ENCODE peak calls at places on chromosomes 3 and 15, in seven cellular contexts. G is H7, Y is foreskin fibroblast, H is fibroblast of pulmonary artery, D is colonic mucosa, T is transverse colon, B is sigmoid colon. L is an unnamed sample.

GRCh38 chr3:49416867-49417266 is 4.6 kb downstream of the TCTA start:
- DNase-seq in G (no peak), Y (no peak), H (no peak), D (no peak), T (no peak), B (no peak), L (no peak)

GRCh38 chr3:79558943-79559342 is 208.9 kb downstream of the ROBO1 start:
- DNase-seq in G (no peak), Y (no peak), H (no peak), D (no peak), T (no peak), B (no peak), L (peak)

GRCh38 chr3:58013973-58014649 is 5.9 kb downstream of the FLNB start:
- DNase-seq in G (no peak), Y (peak), H (peak), D (no peak), T (peak), B (peak), L (peak)

GRCh38 chr15:31554261-31554660 is 227.6 kb downstream of the KLF13 start:
- DNase-seq in G (no peak), Y (peak), H (peak), D (no peak), T (no peak), B (no peak), L (no peak)

GRCh38 chr3:149366031-149366430 is 11.4 kb downstream of the TM4SF1 start:
- DNase-seq in G (no peak), Y (no peak), H (no peak), D (no peak), T (no peak), B (no peak), L (no peak)

GRCh38 chr3:17314171-17314570 is 428.3 kb downstream of the TBC1D5 start:
- DNase-seq in G (no peak), Y (no peak), H (no peak), D (no peak), T (no peak), B (no peak), L (no peak)

GRCh38 chr15:67127925-67128324 is 62.5 kb downstream of the SMAD3 start:
- DNase-seq in G (no peak), Y (peak), H (peak), D (no peak), T (no peak), B (no peak), L (no peak)

GRCh38 chr3:134378818-134379217 is 4.6 kb upstream of the AMOTL2 start:
- DNase-seq in G (no peak), Y (no peak), H (no peak), D (no peak), T (no peak), B (peak), L (no peak)

GRCh38 chr3:13879102-13879945 is 547 bp downstream of the WNT7A start:
- DNase-seq in G (peak), Y (peak), H (no peak), D (no peak), T (no peak), B (no peak), L (no peak)

GRCh38 chr3:159075302-159075701 is 273.4 kb downstream of the MFSD1 start:
- DNase-seq in G (no peak), Y (no peak), H (no peak), D (no peak), T (no peak), B (no peak), L (no peak)

GRCh38 chr3:111721702-111722205 is 126.6 kb upstream of the ZBED2 start:
- DNase-seq in G (no peak), Y (no peak), H (no peak), D (no peak), T (no peak), B (no peak), L (no peak)

GRCh38 chr3:111725706-111726105 is 130.6 kb upstream of the ZBED2 start:
- DNase-seq in G (no peak), Y (peak), H (peak), D (no peak), T (no peak), B (no peak), L (no peak)

GRCh38 chr3:111720681-111721380 is 125.7 kb upstream of the ZBED2 start:
- DNase-seq in G (no peak), Y (no peak), H (no peak), D (no peak), T (no peak), B (no peak), L (no peak)

GRCh38 chr3:111724694-111725093 is 129.5 kb upstream of the ZBED2 start:
- DNase-seq in G (no peak), Y (no peak), H (no peak), D (no peak), T (no peak), B (no peak), L (no peak)

GRCh38 chr3:111723293-111723963 is 128.3 kb upstream of the ZBED2 start:
- DNase-seq in G (no peak), Y (peak), H (peak), D (no peak), T (no peak), B (no peak), L (no peak)
- H3K4me3 ChIP-seq in G (no peak), Y (no peak), H (no peak), D (no peak), T (no peak), B (no peak), L (no peak)

GRCh38 chr15:73051402-73051810 is 857 bp upstream of the NEO1 start:
- DNase-seq in G (peak), Y (no peak), H (no peak), D (peak), T (peak), B (peak), L (peak)

GRCh38 chr15:73049564-73050215 is 2.6 kb upstream of the NEO1 start:
- DNase-seq in G (no peak), Y (no peak), H (no peak), D (no peak), T (no peak), B (no peak), L (no peak)

GRCh38 chr15:73047882-73048281 is 4.4 kb upstream of the NEO1 start:
- DNase-seq in G (no peak), Y (no peak), H (no peak), D (no peak), T (no peak), B (no peak), L (no peak)

GRCh38 chr15:73050561-73051297 is 1.5 kb upstream of the NEO1 start:
- DNase-seq in G (no peak), Y (peak), H (no peak), D (no peak), T (no peak), B (no peak), L (no peak)

DNA sequence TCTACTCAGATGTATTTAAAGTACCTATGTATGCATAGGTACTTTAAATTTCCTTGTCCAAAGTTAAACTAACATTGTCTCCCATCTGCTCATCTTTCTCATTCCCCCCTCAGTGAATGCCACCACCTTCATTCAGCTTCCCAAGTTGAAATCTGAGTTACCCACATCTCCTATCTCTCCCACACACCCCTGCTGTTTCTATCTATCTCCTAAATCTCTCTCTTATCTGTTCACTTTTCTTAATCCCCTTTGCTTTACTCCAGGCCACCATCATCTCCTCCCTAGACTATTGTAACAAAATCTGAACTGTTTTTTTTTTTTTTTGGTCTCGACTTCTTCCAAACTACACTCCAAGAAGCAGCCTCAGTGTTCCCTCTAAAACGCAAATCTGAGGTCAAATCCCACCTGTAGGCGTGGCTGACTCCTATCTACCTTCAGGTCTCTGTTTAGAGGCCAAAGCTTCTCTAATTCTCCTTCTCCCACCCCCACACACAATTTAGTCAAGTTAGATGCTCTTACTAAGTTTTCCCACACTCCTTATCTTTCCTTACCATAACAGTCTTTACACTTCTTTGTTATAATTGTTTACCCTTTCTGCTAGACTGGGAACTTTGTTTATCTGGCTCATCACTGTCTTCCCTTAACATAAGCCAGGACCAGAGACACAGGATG is 3.5 kb upstream of the NEO1 start:
- DNase-seq in G (no peak), Y (no peak), H (no peak), D (no peak), T (no peak), B (no peak), L (no peak)
- H3K4me3 ChIP-seq in G (no peak), Y (no peak), H (no peak), D (no peak), T (no peak), B (no peak), L (no peak)

GRCh38 chr15:71114887-71115566 is at the start of gene THSD4:
- DNase-seq in G (peak), Y (peak), H (peak), D (peak), T (peak), B (peak), L (peak)
- H3K4me3 ChIP-seq in G (peak), Y (peak), H (peak), D (peak), T (peak), B (peak), L (peak)

GRCh38 chr3:52247455-52248164 is 2.1 kb downstream of the PPM1M start:
- DNase-seq in G (peak), Y (no peak), H (no peak), D (no peak), T (no peak), B (no peak), L (no peak)

GRCh38 chr3:52245322-52246263 is at the start of gene PPM1M:
- DNase-seq in G (peak), Y (peak), H (peak), D (peak), T (peak), B (peak), L (peak)

GRCh38 chr3:52246728-52247454 is 1.3 kb downstream of the PPM1M start:
- DNase-seq in G (peak), Y (no peak), H (no peak), D (no peak), T (no peak), B (no peak), L (no peak)

GRCh38 chr3:52248165-52248541 is 2.6 kb downstream of the PPM1M start:
- DNase-seq in G (peak), Y (no peak), H (no peak), D (no peak), T (no peak), B (no peak), L (no peak)

DNA sequence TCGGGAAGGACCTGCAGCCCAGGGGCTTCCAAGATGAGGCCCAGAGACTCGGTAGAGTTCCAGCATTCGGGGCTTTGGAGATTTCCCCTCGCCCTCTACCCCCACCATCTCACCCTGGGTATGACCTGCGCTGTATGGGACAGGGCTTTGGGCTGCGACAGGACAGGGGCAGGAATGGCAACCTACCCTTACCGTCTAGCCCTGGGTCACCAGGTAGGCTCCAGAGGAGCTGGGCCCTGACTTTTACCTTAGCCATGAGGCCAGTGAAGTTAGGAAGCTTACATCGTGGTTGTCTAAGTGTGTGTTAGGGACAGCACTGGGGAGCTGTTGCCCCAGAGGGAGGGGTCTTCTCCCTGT is 683 bp downstream of the PPM1M start:
- DNase-seq in G (no peak), Y (no peak), H (no peak), D (no peak), T (no peak), B (no peak), L (no peak)
- H3K4me3 ChIP-seq in G (peak), Y (peak), H (peak), D (peak), T (peak), B (peak), L (peak)

GRCh38 chr15:28942521-28943035 is 56.8 kb downstream of the APBA2 start:
- DNase-seq in G (peak), Y (no peak), H (no peak), D (no peak), T (no peak), B (peak), L (no peak)

GRCh38 chr15:28944286-28944685 is 58.5 kb downstream of the APBA2 start:
- DNase-seq in G (peak), Y (no peak), H (no peak), D (no peak), T (no peak), B (peak), L (no peak)

GRCh38 chr15:28943146-28943545 is 57.4 kb downstream of the APBA2 start:
- DNase-seq in G (no peak), Y (no peak), H (no peak), D (no peak), T (no peak), B (peak), L (no peak)

GRCh38 chr15:28943611-28944230 is 57.9 kb downstream of the APBA2 start:
- DNase-seq in G (peak), Y (no peak), H (no peak), D (no peak), T (no peak), B (peak), L (no peak)

GRCh38 chr15:28942046-28942445 is 56.3 kb downstream of the APBA2 start:
- DNase-seq in G (peak), Y (no peak), H (no peak), D (no peak), T (peak), B (peak), L (no peak)
- H3K4me3 ChIP-seq in G (no peak), Y (no peak), H (no peak), D (no peak), T (no peak), B (no peak), L (no peak)

GRCh38 chr3:41202834-41203345 is 3.6 kb downstream of the CTNNB1 start:
- DNase-seq in G (peak), Y (peak), H (peak), D (no peak), T (no peak), B (no peak), L (peak)

GRCh38 chr3:41200669-41201021 is 1.3 kb downstream of the CTNNB1 start:
- DNase-seq in G (peak), Y (peak), H (peak), D (peak), T (peak), B (no peak), L (peak)

GRCh38 chr3:41204369-41204768 is 5.1 kb downstream of the CTNNB1 start:
- DNase-seq in G (no peak), Y (no peak), H (no peak), D (no peak), T (no peak), B (no peak), L (no peak)

GRCh38 chr3:41199866-41200668 is 762 bp downstream of the CTNNB1 start:
- DNase-seq in G (peak), Y (peak), H (peak), D (peak), T (peak), B (peak), L (no peak)

GRCh38 chr3:41202075-41202833 is 2.9 kb downstream of the CTNNB1 start:
- DNase-seq in G (no peak), Y (no peak), H (no peak), D (no peak), T (no peak), B (no peak), L (no peak)
- H3K4me3 ChIP-seq in G (no peak), Y (peak), H (peak), D (no peak), T (peak), B (peak), L (no peak)

DNA sequence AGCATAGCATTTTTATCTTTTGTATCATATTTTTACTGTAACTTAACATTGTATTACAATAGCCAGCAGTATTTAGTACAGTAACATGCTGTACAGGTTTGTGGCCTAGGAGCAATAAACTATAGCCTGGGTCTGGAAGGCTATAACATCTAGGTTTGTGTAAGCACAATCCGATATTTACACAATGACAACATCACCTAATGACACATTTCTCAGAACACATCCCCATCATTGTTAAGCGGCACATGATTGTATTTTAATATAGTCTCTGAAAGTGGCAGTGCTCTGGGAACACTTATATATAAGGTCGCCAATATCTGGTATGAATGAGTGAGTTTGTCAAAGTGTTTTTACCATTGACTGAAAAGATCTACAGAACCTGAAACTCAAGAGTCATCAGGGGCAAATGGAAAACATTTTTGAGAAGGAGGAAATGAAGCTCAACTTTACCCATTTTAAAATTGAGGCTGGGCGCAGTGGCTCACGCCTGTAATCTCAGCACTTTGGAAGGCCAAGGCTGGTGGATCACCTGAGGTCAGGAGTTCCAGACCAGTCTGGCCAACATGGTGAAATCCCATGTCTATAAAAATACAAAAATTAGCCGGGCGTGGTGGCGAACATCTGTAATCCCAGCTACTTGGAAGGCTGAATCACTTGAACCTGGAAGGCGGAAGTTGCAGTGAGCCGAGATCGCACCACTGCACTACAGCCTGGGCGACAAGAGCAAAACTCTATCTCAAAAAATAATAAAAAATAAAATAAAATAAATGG is 38.8 kb upstream of the TNFSF10 start:
- DNase-seq in G (no peak), Y (no peak), H (no peak), D (peak), T (peak), B (no peak), L (no peak)
- H3K4me3 ChIP-seq in G (no peak), Y (no peak), H (peak), D (no peak), T (peak), B (peak), L (no peak)

DNA sequence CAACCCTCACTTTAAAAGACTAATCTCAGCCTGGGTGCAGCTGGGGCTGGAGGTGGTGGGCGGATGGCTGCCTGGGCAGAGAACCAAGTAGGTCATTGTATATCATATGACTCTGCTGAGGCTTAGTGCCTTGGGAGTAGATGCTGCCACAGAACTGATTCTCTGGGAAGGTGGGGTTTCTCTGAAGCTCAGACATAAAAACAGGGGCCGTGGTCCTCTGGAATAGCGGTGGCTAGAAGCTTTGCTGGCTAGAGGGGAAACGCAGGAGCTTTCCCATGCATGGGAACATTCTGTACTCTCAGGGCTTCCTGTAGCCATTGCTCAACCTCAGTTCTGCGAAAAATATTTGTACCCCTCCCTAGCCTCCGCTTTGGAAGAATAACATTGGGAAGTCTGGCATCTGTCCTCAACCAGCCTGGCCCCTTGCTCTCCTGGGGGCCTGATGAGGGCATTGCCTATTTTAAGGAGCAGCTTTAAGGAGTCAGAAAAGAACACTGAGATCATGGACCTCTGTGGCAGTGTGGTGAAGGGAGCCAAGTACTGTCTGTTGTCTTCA is 14.7 kb downstream of the TIMP4 start:
- DNase-seq in G (no peak), Y (peak), H (peak), D (no peak), T (peak), B (peak), L (peak)
- H3K4me3 ChIP-seq in G (no peak), Y (no peak), H (no peak), D (no peak), T (no peak), B (no peak), L (no peak)

GRCh38 chr3:132003685-132004084 is 31.1 kb downstream of the CPNE4 start:
- DNase-seq in G (no peak), Y (no peak), H (no peak), D (no peak), T (no peak), B (no peak), L (no peak)
- H3K4me3 ChIP-seq in G (no peak), Y (no peak), H (no peak), D (no peak), T (no peak), B (no peak), L (no peak)

L was measured in A673.